ENCODE peak calls at places on chromosomes 6 and 20, in five cellular contexts. P is H9; Q is CD8-positive, alpha-beta T cell; J is hepatocyte; C is neuronal stem cell. K is an unnamed sample.

GRCh38 chr20:52536040-52536439 is 344.5 kb upstream of the ZFP64 start:
- DNase-seq in P (no peak), Q (no peak), J (no peak), C (no peak), K (no peak)

GRCh38 chr6:33095681-33096080 is 19.9 kb downstream of the HLA-DPB1 start:
- DNase-seq in P (no peak), Q (no peak), J (no peak), C (no peak), K (no peak)

GRCh38 chr20:43755390-43755789 is 28.6 kb upstream of the GTSF1L start:
- DNase-seq in P (no peak), Q (no peak), J (no peak), C (no peak), K (no peak)

GRCh38 chr6:147910254-147910653 is 401.8 kb downstream of the SAMD5 start:
- DNase-seq in P (no peak), Q (no peak), J (no peak), C (no peak), K (no peak)

GRCh38 chr6:53179961-53180651 is 31.5 kb upstream of the GCM1 start:
- DNase-seq in P (no peak), Q (peak), J (peak), C (no peak), K (peak)

GRCh38 chr20:58054744-58055373 is 173.6 kb downstream of the ANKRD60 start:
- DNase-seq in P (peak), Q (no peak), J (peak), C (peak), K (no peak)

GRCh38 chr6:136335736-136336362 is 46.2 kb upstream of the BCLAF1 start:
- DNase-seq in P (no peak), Q (no peak), J (no peak), C (no peak), K (no peak)

GRCh38 chr6:80094017-80094416 is 12.5 kb upstream of the BCKDHB start:
- DNase-seq in P (no peak), Q (peak), J (peak), C (peak), K (peak)

GRCh38 chr6:34695729-34696188 is 808 bp downstream of the ILRUN start:
- DNase-seq in P (no peak), Q (no peak), J (no peak), C (no peak), K (no peak)

GRCh38 chr6:79468116-79468515 is 69.1 kb downstream of the LCA5 start:
- DNase-seq in P (no peak), Q (no peak), J (no peak), C (no peak), K (no peak)

GRCh38 chr6:46062312-46062711 is 46.7 kb upstream of the CLIC5 start:
- DNase-seq in P (no peak), Q (no peak), J (peak), C (no peak), K (no peak)

GRCh38 chr20:24504331-24505285 is 35.2 kb downstream of the SYNDIG1 start:
- DNase-seq in P (peak), Q (no peak), J (no peak), C (no peak), K (no peak)

GRCh38 chr6:72748759-72749158 is 126.9 kb downstream of the KCNQ5 start:
- DNase-seq in P (no peak), Q (no peak), J (no peak), C (no peak), K (peak)

GRCh38 chr6:90454835-90455427 is 131.9 kb downstream of the MAP3K7 start:
- DNase-seq in P (no peak), Q (no peak), J (no peak), C (no peak), K (no peak)

GRCh38 chr20:61954276-61955021 is 111.2 kb downstream of the TAF4 start:
- DNase-seq in P (no peak), Q (no peak), J (no peak), C (no peak), K (no peak)

GRCh38 chr20:17720755-17721154 is 21.0 kb downstream of the BANF2 start:
- DNase-seq in P (no peak), Q (no peak), J (no peak), C (no peak), K (no peak)

GRCh38 chr6:141484726-141485125 is 648.0 kb upstream of the GJE1 start:
- DNase-seq in P (no peak), Q (no peak), J (no peak), C (no peak), K (peak)

GRCh38 chr6:99334526-99335127 is 14.8 kb downstream of the FAXC start:
- DNase-seq in P (peak), Q (no peak), J (peak), C (no peak), K (peak)

GRCh38 chr6:2940010-2940850 is 31.1 kb downstream of the SERPINB6 start:
- DNase-seq in P (no peak), Q (peak), J (no peak), C (no peak), K (peak)

GRCh38 chr6:107977283-107977682 is 19.3 kb upstream of the SEC63 start:
- DNase-seq in P (no peak), Q (no peak), J (peak), C (no peak), K (no peak)

GRCh38 chr6:5249451-5250122 is 11.2 kb downstream of the LYRM4 start:
- DNase-seq in P (no peak), Q (no peak), J (no peak), C (no peak), K (no peak)

GRCh38 chr6:3253597-3253961 is 5.2 kb upstream of the PSMG4 start:
- DNase-seq in P (no peak), Q (no peak), J (no peak), C (no peak), K (no peak)

GRCh38 chr20:36399147-36399968 is 93.2 kb downstream of the DLGAP4 start:
- DNase-seq in P (peak), Q (peak), J (peak), C (peak), K (peak)

GRCh38 chr6:158816329-158816728 is 2.8 kb downstream of the EZR start:
- DNase-seq in P (no peak), Q (no peak), J (no peak), C (no peak), K (no peak)

GRCh38 chr20:21019831-21020655 is 86.1 kb downstream of the LINC00237 start:
- DNase-seq in P (no peak), Q (no peak), J (no peak), C (peak), K (no peak)

GRCh38 chr6:99349620-99350141 is at the start of gene FAXC:
- DNase-seq in P (peak), Q (no peak), J (peak), C (peak), K (no peak)

GRCh38 chr6:72267470-72267869 is 354.4 kb upstream of the KCNQ5 start:
- DNase-seq in P (no peak), Q (no peak), J (no peak), C (no peak), K (no peak)

GRCh38 chr20:58971429-58971828 is 9.6 kb upstream of the NELFCD start:
- DNase-seq in P (no peak), Q (no peak), J (no peak), C (no peak), K (no peak)

DNA sequence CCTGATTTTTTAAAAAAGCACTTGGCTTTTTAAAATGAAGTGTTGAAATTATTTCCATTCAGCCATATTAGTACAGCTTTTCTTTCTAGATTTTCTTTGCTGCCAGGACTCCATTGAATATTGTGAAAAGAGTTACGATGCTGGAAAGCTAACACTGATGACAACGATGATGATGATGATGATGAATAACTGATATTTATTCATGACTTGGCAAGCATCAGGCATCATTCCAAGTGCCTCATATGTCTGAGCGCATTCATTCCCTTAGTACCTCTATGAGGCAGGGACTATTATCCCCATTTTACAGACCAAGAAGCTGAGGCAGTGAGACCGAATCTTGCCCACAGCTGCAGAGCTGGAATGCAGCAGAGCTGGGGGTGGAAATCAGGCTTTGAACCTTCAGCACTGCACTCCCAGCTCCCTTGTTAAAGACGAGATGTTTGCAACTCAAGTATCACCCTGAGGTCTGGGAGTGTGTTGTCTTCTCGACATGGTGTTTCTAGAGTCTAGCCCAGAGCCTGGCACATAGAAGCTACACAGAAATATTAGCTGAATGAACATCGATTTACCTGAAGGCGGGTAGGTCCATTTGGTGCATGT is 85.5 kb upstream of the FRMD1 start:
- DNase-seq in P (no peak), Q (no peak), J (no peak), C (no peak), K (no peak)
- H3K27ac ChIP-seq in P (no peak), Q (no peak), J (no peak), C (no peak), K (no peak)

GRCh38 chr6:39770476-39770875 is 21.7 kb upstream of the DAAM2 start:
- DNase-seq in P (no peak), Q (no peak), J (no peak), C (no peak), K (no peak)
- H3K27ac ChIP-seq in P (no peak), Q (no peak), J (no peak), C (no peak), K (no peak)

DNA sequence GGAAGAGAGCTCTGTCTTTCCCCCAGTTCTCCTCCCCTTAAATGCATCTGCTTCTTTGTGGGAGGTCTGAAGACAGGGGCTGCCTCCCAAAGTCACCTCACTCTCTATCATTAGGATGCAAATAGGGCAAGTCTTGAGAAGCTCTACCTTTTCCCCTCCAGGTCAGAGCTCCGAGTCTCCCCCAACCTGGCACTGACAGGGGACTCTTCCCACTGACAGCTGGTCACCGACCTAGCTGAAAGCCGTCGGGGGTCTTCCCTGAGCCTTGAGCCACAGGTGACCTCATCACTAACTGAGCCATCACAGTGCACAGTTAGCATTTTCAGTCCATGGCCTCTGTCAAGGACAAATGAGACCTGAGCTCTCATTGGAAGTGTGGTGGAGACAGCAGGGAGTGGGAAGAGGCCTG is 386.7 kb downstream of the HACE1 start:
- DNase-seq in P (peak), Q (no peak), J (no peak), C (no peak), K (no peak)
- H3K27ac ChIP-seq in P (no peak), Q (no peak), J (no peak), C (no peak), K (no peak)

DNA sequence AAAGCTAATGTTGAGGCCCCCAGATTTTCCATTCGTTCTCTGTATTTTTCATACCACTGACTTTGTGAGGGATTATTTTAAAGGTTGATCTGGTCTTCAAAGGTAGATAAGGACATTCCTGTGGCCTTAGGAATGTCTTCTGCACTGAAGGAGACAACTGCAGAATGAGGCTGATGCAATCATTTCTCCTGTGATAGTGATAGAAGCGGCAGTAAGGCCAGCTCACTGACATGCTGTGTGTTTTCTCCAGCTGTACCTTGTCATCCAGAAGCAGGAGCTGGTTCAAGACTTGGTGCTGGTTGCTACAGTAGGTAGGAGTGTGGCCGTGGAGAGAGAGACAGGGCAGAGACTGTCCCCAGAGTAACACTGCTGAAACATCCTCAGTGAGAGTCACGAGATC is 53.8 kb downstream of the DCBLD1 start:
- DNase-seq in P (no peak), Q (no peak), J (peak), C (no peak), K (no peak)
- H3K27ac ChIP-seq in P (no peak), Q (no peak), J (peak), C (no peak), K (no peak)

GRCh38 chr6:150777731-150778130 is 87.8 kb upstream of the MTHFD1L start:
- DNase-seq in P (no peak), Q (no peak), J (no peak), C (no peak), K (no peak)

GRCh38 chr6:150775400-150775799 is 90.1 kb upstream of the MTHFD1L start:
- DNase-seq in P (no peak), Q (no peak), J (no peak), C (peak), K (no peak)

GRCh38 chr6:150770631-150771030 is 94.9 kb upstream of the MTHFD1L start:
- DNase-seq in P (no peak), Q (no peak), J (peak), C (no peak), K (no peak)

GRCh38 chr6:150773969-150774368 is 91.5 kb upstream of the MTHFD1L start:
- DNase-seq in P (no peak), Q (no peak), J (no peak), C (no peak), K (no peak)

GRCh38 chr6:150775804-150776203 is 89.7 kb upstream of the MTHFD1L start:
- DNase-seq in P (no peak), Q (no peak), J (no peak), C (no peak), K (no peak)
- H3K27ac ChIP-seq in P (no peak), Q (no peak), J (no peak), C (peak), K (no peak)